ENCODE peak calls at places on chromosomes 6 and 20, in eight cellular contexts. V is hippocampal formation; A is GM23248; E is aorta; Z is NCI-H345; C is NCI-H526 treated with DMSO at 0.1 percent for 48 hours; T is T-helper 17 cell; U is stimulated activated CD4-positive, alpha-beta T cell treated with anti-CD3 and anti-CD28 coated beads, TNF-alpha, amount 100 ng/mL, for 48 hours. D is an unnamed sample.

GRCh38 chr20:62999580-62999979 is 7.2 kb downstream of the BHLHE23 start:
- DNase-seq in T (no peak), E (no peak), V (no peak), A (no peak), C (no peak), Z (no peak), U (no peak), D (no peak)

GRCh38 chr6:47247227-47247797 is 62.4 kb downstream of the TNFRSF21 start:
- DNase-seq in C (peak), U (no peak), E (no peak), A (peak), T (no peak), V (no peak), Z (peak), D (peak)

GRCh38 chr6:107712523-107713213 is 111.4 kb downstream of the SCML4 start:
- DNase-seq in C (no peak), U (peak), E (no peak), A (peak), T (no peak), Z (no peak), V (no peak), D (no peak)

GRCh38 chr6:33336495-33336894 is 19.0 kb upstream of the ZBTB22 start:
- DNase-seq in T (no peak), V (no peak), Z (no peak), A (no peak), E (no peak), U (no peak), C (no peak), D (no peak)

GRCh38 chr20:11716239-11716944 is 201.3 kb upstream of the BTBD3 start:
- DNase-seq in V (no peak), A (peak), T (no peak), E (no peak), C (peak), U (no peak), Z (no peak), D (peak)

GRCh38 chr20:63217706-63218105 is 1.8 kb upstream of the YTHDF1 start:
- DNase-seq in Z (peak), T (no peak), C (no peak), U (no peak), E (no peak), A (no peak), V (no peak), D (no peak)

GRCh38 chr20:32580970-32581838 is 3.9 kb downstream of the NOL4L start:
- DNase-seq in Z (no peak), V (no peak), A (no peak), T (no peak), U (no peak), E (no peak), C (no peak), D (no peak)

GRCh38 chr6:106077170-106077569 is 9.0 kb upstream of the PRDM1 start:
- DNase-seq in A (peak), E (no peak), Z (no peak), U (no peak), C (no peak), T (no peak), V (no peak), D (no peak)

GRCh38 chr6:12286381-12287132 is 3.6 kb upstream of the EDN1 start:
- DNase-seq in T (no peak), E (no peak), Z (no peak), A (peak), U (no peak), V (no peak), C (no peak), D (no peak)

GRCh38 chr6:2498224-2498623 is 252.5 kb downstream of the MYLK4 start:
- DNase-seq in Z (peak), V (peak), U (no peak), C (no peak), A (peak), T (no peak), E (no peak), D (peak)

GRCh38 chr20:14778096-14778495 is 440.7 kb upstream of the FLRT3 start:
- DNase-seq in A (no peak), U (no peak), C (no peak), T (no peak), E (no peak), V (no peak), Z (no peak), D (no peak)

GRCh38 chr6:26379236-26380139 is 3.4 kb upstream of the BTN2A2 start:
- DNase-seq in A (no peak), T (no peak), C (no peak), V (no peak), Z (no peak), E (no peak), U (no peak), D (no peak)

GRCh38 chr20:60786686-60787217 is 465.3 kb upstream of the CDH4 start:
- DNase-seq in A (no peak), T (no peak), E (no peak), U (no peak), C (no peak), Z (no peak), V (no peak), D (no peak)

GRCh38 chr6:37343248-37343647 is 10.5 kb upstream of the RNF8 start:
- DNase-seq in E (no peak), C (no peak), T (no peak), A (no peak), V (no peak), Z (no peak), U (no peak), D (no peak)

GRCh38 chr6:47634210-47635047 is 64.0 kb upstream of the ADGRF4 start:
- DNase-seq in U (no peak), E (no peak), T (no peak), C (no peak), Z (no peak), A (no peak), V (no peak), D (peak)

GRCh38 chr6:161215876-161216615 is 57.8 kb downstream of the AGPAT4 start:
- DNase-seq in U (no peak), T (no peak), E (no peak), C (no peak), V (no peak), A (no peak), Z (no peak), D (no peak)

GRCh38 chr6:135880066-135880972 is 28.8 kb downstream of the PDE7B start:
- DNase-seq in A (peak), U (peak), E (no peak), Z (no peak), V (no peak), C (no peak), T (no peak), D (no peak)

GRCh38 chr20:50911716-50912115 is 19.5 kb downstream of the ADNP start:
- DNase-seq in U (no peak), V (no peak), Z (no peak), T (no peak), E (no peak), C (no peak), A (no peak), D (no peak)

GRCh38 chr6:6074190-6074589 is 67.5 kb upstream of the NRN1 start:
- DNase-seq in C (no peak), T (no peak), A (no peak), Z (no peak), U (no peak), E (no peak), V (no peak), D (no peak)

GRCh38 chr20:19072988-19073387 is 139.5 kb upstream of the SLC24A3 start:
- DNase-seq in V (no peak), A (no peak), C (no peak), T (no peak), U (no peak), Z (no peak), E (no peak), D (no peak)

GRCh38 chr20:45934046-45934586 is 367 bp upstream of the PCIF1 start:
- DNase-seq in C (peak), A (peak), T (peak), Z (peak), U (no peak), V (peak), E (peak), D (no peak)

GRCh38 chr6:121356575-121356974 is 22.3 kb upstream of the TBC1D32 start:
- DNase-seq in A (peak), E (no peak), V (no peak), T (no peak), Z (no peak), U (no peak), C (no peak), D (no peak)

GRCh38 chr20:63273180-63273579 is 567 bp downstream of the ARFGAP1 start:
- DNase-seq in C (no peak), V (no peak), U (no peak), E (no peak), Z (no peak), T (no peak), A (peak), D (peak)

GRCh38 chr20:45104786-45105185 is 3.9 kb upstream of the KCNS1 start:
- DNase-seq in T (no peak), V (no peak), U (no peak), A (peak), E (no peak), C (no peak), Z (no peak), D (peak)

GRCh38 chr6:154931741-154932424 is 63.2 kb upstream of the TIAM2 start:
- DNase-seq in U (no peak), C (no peak), Z (no peak), E (no peak), A (peak), V (no peak), T (no peak), D (no peak)

GRCh38 chr20:49030954-49031619 is 15.0 kb upstream of the CSE1L start:
- DNase-seq in T (no peak), V (no peak), E (no peak), A (peak), Z (no peak), C (no peak), U (no peak), D (no peak)

GRCh38 chr6:125986956-125987617 is 747 bp downstream of the TRMT11 start:
- DNase-seq in Z (no peak), T (no peak), U (no peak), E (no peak), A (peak), C (peak), V (no peak), D (no peak)

GRCh38 chr6:122530440-122531046 is 58.9 kb upstream of the SERINC1 start:
- DNase-seq in Z (peak), U (no peak), C (peak), V (peak), T (no peak), A (peak), E (no peak), D (peak)

GRCh38 chr6:134938896-134939295 is 11.0 kb downstream of the ALDH8A1 start:
- DNase-seq in C (no peak), T (no peak), Z (peak), A (no peak), U (peak), V (no peak), E (no peak), D (no peak)

GRCh38 chr6:29941476-29941875 is 856 bp upstream of the HLA-A start:
- DNase-seq in T (no peak), A (peak), C (no peak), E (no peak), V (no peak), U (no peak), Z (no peak), D (peak)

GRCh38 chr6:131451330-131452195 is 121.5 kb upstream of the ARG1 start:
- DNase-seq in U (no peak), Z (no peak), V (no peak), E (no peak), A (peak), C (no peak), T (no peak), D (no peak)

GRCh38 chr6:16388488-16388887 is 150.1 kb downstream of the GMPR start:
- DNase-seq in Z (no peak), C (no peak), E (no peak), A (no peak), U (no peak), T (no peak), V (no peak), D (no peak)

GRCh38 chr6:169701218-169701952 is 444 bp downstream of the WDR27 start:
- DNase-seq in T (no peak), A (no peak), V (no peak), C (no peak), U (no peak), E (no peak), Z (peak), D (no peak)

GRCh38 chr6:146361367-146361924 is 182.2 kb upstream of the RAB32 start:
- DNase-seq in V (no peak), C (no peak), T (no peak), Z (no peak), A (peak), U (no peak), E (no peak), D (peak)

GRCh38 chr6:119430820-119431219 is 81.3 kb upstream of the MAN1A1 start:
- DNase-seq in U (no peak), C (no peak), Z (no peak), A (no peak), T (no peak), E (no peak), V (no peak), D (no peak)

GRCh38 chr6:43287717-43288679 is 10.1 kb upstream of the SLC22A7 start:
- DNase-seq in C (no peak), U (no peak), T (no peak), A (no peak), E (no peak), V (no peak), Z (no peak), D (no peak)

GRCh38 chr6:128516514-128516898 is 3.9 kb downstream of the PTPRK start:
- DNase-seq in E (no peak), Z (no peak), A (peak), C (no peak), U (no peak), V (no peak), T (no peak), D (peak)

GRCh38 chr6:24547243-24547642 is 52.5 kb downstream of the ALDH5A1 start:
- DNase-seq in A (peak), V (no peak), E (no peak), U (peak), Z (no peak), T (no peak), C (no peak), D (no peak)

D was measured in endothelial cell of umbilical vein.